ENCODE peak calls at places on chromosomes 7 and 10, in four cellular contexts. A is ovary, R is IMR-90, T is tibial nerve. S is an unnamed sample. For H3K4me1, the result is how much of the 10 kb centered on the place peaks cover.

GRCh38 chr10:28763471-28763870 is 86.2 kb downstream of the BAMBI start:
- DNase-seq in R (no peak), A (no peak), T (no peak), S (no peak)

GRCh38 chr10:15719899-15720634 is at the start of gene ITGA8:
- DNase-seq in R (no peak), T (no peak), A (peak), S (no peak)

GRCh38 chr10:124256151-124256550 is 162.6 kb downstream of the OAT start:
- DNase-seq in R (no peak), T (no peak), A (no peak), S (no peak)

GRCh38 chr10:64283621-64284020 is 762.4 kb downstream of the REEP3 start:
- DNase-seq in A (no peak), R (no peak), T (no peak), S (no peak)

GRCh38 chr10:12419279-12419847 is 70.0 kb downstream of the CAMK1D start:
- DNase-seq in T (no peak), A (no peak), R (peak), S (peak)

GRCh38 chr7:151865070-151865670 is 11.7 kb downstream of the PRKAG2 start:
- DNase-seq in T (no peak), A (no peak), R (no peak), S (no peak)

GRCh38 chr10:60572511-60573194 is 183.0 kb upstream of the ANK3 start:
- DNase-seq in T (no peak), R (peak), A (peak), S (no peak)

GRCh38 chr10:59387951-59388431 is 25.6 kb upstream of the FAM13C start:
- DNase-seq in A (no peak), T (no peak), R (peak), S (no peak)

GRCh38 chr10:33329178-33329577 is 5.3 kb downstream of the NRP1 start:
- DNase-seq in A (no peak), R (no peak), T (no peak), S (no peak)

GRCh38 chr10:33328253-33328652 is 6.2 kb downstream of the NRP1 start:
- DNase-seq in A (no peak), R (no peak), T (no peak), S (no peak)

GRCh38 chr10:33326897-33327296 is 7.6 kb downstream of the NRP1 start:
- DNase-seq in A (no peak), T (no peak), R (no peak), S (no peak)

GRCh38 chr10:33327750-33328149 is 6.7 kb downstream of the NRP1 start:
- DNase-seq in A (no peak), T (no peak), R (peak), S (no peak)

GRCh38 chr10:33325929-33326328 is 8.5 kb downstream of the NRP1 start:
- DNase-seq in A (no peak), R (no peak), T (no peak), S (no peak)
- H3K4me1 ChIP-seq in A (under half), R (under half), T (under half), S (under half)

GRCh38 chr7:28048694-28049093 is 131.9 kb downstream of the JAZF1 start:
- DNase-seq in R (no peak), A (no peak), T (no peak), S (no peak)

GRCh38 chr7:28044825-28045224 is 135.8 kb downstream of the JAZF1 start:
- DNase-seq in A (no peak), R (no peak), T (no peak), S (no peak)

GRCh38 chr7:28046035-28046434 is 134.6 kb downstream of the JAZF1 start:
- DNase-seq in A (no peak), T (no peak), R (no peak), S (no peak)

GRCh38 chr7:28042721-28043120 is 137.9 kb downstream of the JAZF1 start:
- DNase-seq in T (no peak), R (no peak), A (no peak), S (no peak)

GRCh38 chr7:28045592-28045991 is 135.0 kb downstream of the JAZF1 start:
- DNase-seq in R (no peak), T (no peak), A (no peak), S (no peak)
- H3K4me1 ChIP-seq in R (under half), T (under half), A (under half), S (under half)

DNA sequence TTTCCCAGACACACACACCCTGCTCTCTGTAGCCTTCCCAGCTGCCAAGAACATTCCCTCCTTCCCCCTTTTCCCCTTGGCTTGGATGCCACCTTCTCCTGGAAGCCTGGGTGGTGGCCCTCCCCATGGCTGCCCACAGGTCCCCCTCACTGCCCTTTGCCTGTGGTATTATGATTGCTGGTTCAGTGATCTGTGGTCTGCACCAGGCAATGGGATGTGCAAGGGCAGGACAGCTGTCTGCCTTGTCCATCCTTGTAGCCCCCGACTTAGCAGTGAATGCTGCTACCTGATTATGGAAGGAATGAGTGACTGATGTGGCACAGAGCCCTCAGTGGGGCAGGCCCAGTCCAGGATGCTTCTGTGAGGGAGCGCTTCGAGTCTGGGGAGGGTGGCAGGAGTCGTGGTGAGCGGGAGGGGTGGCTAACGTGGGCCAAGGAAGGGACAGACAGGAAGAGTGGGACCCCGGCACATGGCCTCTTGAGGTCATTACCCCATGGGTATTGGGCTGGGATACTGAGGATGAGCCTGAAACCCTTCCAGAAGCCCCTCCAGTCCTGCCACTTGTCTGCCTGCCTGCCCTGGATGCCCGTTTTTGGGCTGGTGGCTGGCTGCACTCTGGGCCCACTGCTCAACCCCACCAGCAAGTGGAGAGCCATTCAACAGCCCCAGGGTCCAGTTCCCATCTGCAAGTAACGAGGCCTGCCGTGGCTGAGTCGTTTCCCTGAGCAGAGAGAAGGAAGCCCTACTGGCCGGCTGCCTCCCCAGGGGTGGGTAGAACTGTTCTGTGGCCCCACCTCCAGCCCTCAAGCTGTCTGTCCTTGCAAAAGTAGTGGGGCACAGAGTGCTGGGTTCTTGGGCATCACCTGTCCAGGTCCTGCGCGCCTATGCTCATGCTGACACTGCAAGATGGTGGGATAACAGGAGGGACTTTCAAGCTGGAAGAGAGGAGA is 8.8 kb downstream of the CHST3 start:
- DNase-seq in A (no peak), R (no peak), T (no peak), S (no peak)
- H3K4me1 ChIP-seq in A (half or more), R (under half), T (half or more), S (under half)

GRCh38 chr10:102602272-102603045 is 41.8 kb upstream of the TRIM8 start:
- DNase-seq in R (no peak), A (no peak), T (peak), S (no peak)
- H3K4me1 ChIP-seq in R (under half), A (under half), T (under half), S (under half)

GRCh38 chr10:3780766-3781457 is 4.1 kb downstream of the KLF6 start:
- DNase-seq in R (peak), A (no peak), T (no peak), S (no peak)

GRCh38 chr10:3782456-3783312 is 2.3 kb downstream of the KLF6 start:
- DNase-seq in T (peak), R (peak), A (no peak), S (peak)

GRCh38 chr10:3783313-3783689 is 1.7 kb downstream of the KLF6 start:
- DNase-seq in R (peak), T (no peak), A (peak), S (no peak)

GRCh38 chr10:3781458-3782098 is 3.4 kb downstream of the KLF6 start:
- DNase-seq in A (no peak), R (peak), T (peak), S (no peak)

DNA sequence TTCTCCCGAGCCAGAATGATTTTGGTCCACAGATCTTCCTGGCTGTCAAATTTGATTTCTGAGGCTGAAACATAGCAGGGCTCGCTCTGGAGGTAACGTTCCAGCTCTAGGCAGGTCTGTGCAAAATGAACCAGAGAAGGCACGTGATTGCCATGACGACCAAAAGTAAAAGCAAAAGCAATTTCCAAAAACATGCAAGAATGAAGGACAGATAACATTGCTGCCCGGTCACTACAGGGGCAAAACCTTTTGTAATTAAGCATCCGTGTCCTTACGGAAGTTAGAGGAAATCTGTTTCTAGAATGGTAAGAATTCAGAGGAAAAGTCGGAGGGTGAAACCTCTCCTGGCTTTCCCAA is 2.9 kb downstream of the KLF6 start:
- DNase-seq in A (no peak), T (no peak), R (no peak), S (no peak)
- H3K4me1 ChIP-seq in A (under half), T (under half), R (under half), S (half or more)

DNA sequence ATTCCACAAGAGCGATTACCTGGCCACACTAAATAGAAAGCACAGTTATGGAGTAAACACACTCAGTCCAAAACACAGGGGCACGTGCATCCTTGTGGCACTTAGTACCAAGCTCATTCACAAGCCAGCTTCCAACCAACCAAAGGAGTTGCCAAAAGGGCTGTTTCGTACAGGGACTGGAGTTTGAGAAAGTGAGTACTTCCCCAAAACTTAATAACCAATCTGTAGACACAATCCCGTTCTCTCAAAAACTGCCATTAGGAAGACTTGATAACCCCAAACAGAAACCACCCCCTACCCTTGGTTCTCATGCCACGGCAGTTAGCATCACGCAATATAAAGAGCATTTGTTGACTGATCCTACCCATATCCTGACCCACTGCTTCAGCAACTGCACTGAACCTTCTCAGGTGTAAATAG is 166.2 kb upstream of the ASAH2 start:
- DNase-seq in R (peak), T (no peak), A (no peak), S (no peak)
- H3K4me1 ChIP-seq in R (under half), T (under half), A (under half), S (under half)

GRCh38 chr7:69617364-69617763 is 19.1 kb downstream of the AUTS2 start:
- DNase-seq in T (no peak), A (no peak), R (no peak), S (no peak)

GRCh38 chr7:69620063-69620462 is 21.8 kb downstream of the AUTS2 start:
- DNase-seq in R (no peak), A (no peak), T (no peak), S (no peak)

GRCh38 chr7:69620650-69621049 is 22.4 kb downstream of the AUTS2 start:
- DNase-seq in R (no peak), A (no peak), T (no peak), S (no peak)

GRCh38 chr7:69622014-69622818 is 23.9 kb downstream of the AUTS2 start:
- DNase-seq in T (no peak), A (no peak), R (no peak), S (no peak)

DNA sequence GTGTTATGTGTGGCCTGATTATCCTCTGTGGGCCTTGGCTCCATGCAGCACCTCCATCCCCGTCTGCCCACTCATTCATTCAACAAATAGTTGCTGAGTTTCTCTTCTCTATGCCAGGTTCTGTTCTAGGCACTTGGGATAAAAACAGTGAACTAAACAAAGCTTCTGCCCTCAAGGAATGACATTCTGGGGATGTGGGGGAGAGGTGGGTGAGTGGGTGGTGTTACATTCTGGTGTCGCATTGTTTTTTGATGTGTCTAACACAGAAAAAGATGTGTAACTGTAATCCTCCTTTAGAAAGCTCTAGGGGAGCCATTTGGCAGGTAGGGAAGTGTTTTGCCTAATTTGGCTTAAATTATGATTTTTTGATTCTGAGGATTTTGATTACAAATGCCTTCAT is 21.3 kb downstream of the AUTS2 start:
- DNase-seq in T (no peak), R (no peak), A (no peak), S (no peak)
- H3K4me1 ChIP-seq in T (under half), R (under half), A (under half), S (under half)

DNA sequence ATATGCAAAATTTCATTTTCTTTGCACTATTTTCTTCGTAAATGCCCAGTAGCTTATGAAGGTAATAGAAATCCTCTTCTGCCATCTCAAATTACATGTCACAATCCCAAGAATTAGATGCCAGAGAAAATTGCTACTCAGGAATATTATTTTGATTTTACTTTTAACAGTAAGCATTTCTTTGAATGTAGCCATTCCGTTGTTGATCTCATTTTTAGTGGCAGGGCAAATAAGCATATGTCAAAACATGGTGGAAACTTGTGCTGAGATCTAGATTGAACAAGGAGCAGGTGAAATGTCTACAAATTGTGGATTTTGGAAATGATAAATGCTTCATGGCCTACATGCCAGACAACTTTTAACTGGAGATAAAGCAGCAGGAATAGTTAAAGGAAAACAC is 291.8 kb downstream of the SDHAF3 start:
- DNase-seq in A (no peak), R (no peak), T (no peak), S (no peak)
- H3K4me1 ChIP-seq in A (under half), R (under half), T (under half), S (under half)